ENCODE peak calls at places on chromosomes 6 and 20, in nine cellular contexts. S, G, O, W, D, F, J, Z and K are unnamed samples.
A peak's percentile ranks its signal among the peaks of the same experiment; 100 is the strongest.

GRCh38 chr20:58546756-58547526 is 31.7 kb upstream of the APCDD1L start:
- DNase-seq in W (no peak), G (no peak), J (no peak), D (no peak), O (no peak), Z (no peak), F (peak; percentile 66), S (no peak), K (no peak)

GRCh38 chr6:142537612-142538478 is 236.0 kb downstream of the ADGRG6 start:
- DNase-seq in Z (peak; percentile 34), G (no peak), J (no peak), S (no peak), W (peak; percentile 70), F (no peak), D (no peak), O (no peak), K (no peak)

GRCh38 chr6:43878823-43879495 is 108.9 kb downstream of the VEGFA start:
- DNase-seq in D (no peak), W (peak; percentile 39), J (peak; percentile 60), S (no peak), G (no peak), F (peak; percentile 80), O (no peak), Z (no peak), K (no peak)

GRCh38 chr6:154921482-154921881 is 73.6 kb upstream of the TIAM2 start:
- DNase-seq in G (no peak), S (no peak), F (no peak), W (no peak), O (no peak), Z (no peak), D (no peak), J (no peak), K (no peak)

GRCh38 chr6:132511836-132512230 is 1.1 kb downstream of the STX7 start:
- DNase-seq in W (no peak), D (no peak), F (no peak), J (no peak), O (no peak), Z (no peak), S (no peak), G (no peak), K (no peak)

GRCh38 chr20:48807586-48808381 is 20.0 kb downstream of the PREX1 start:
- DNase-seq in J (no peak), W (no peak), D (no peak), G (no peak), S (no peak), Z (no peak), O (no peak), F (no peak), K (no peak)

GRCh38 chr6:138105446-138105845 is 1.8 kb downstream of the PERP start:
- DNase-seq in J (peak; percentile 26), S (no peak), G (no peak), D (no peak), F (no peak), O (no peak), W (no peak), Z (no peak), K (no peak)

GRCh38 chr6:96286503-96286902 is 235.1 kb upstream of the UFL1 start:
- DNase-seq in Z (no peak), S (no peak), G (no peak), O (no peak), F (no peak), W (no peak), D (no peak), J (no peak), K (no peak)

GRCh38 chr6:76441850-76442249 is 369.4 kb upstream of the IMPG1 start:
- DNase-seq in G (peak; percentile 36), D (no peak), J (peak; percentile 15), W (no peak), F (no peak), S (no peak), O (no peak), Z (no peak), K (no peak)

GRCh38 chr20:21396045-21396893 is 1.1 kb downstream of the NKX2-4 start:
- DNase-seq in Z (no peak), F (peak; percentile 68), S (no peak), J (peak; percentile 64), O (peak; percentile 18), G (no peak), D (no peak), W (no peak), K (no peak)

GRCh38 chr6:6856538-6857523 is 250.9 kb upstream of the RREB1 start:
- DNase-seq in Z (no peak), F (peak; percentile 45), D (no peak), W (peak; percentile 63), S (peak; percentile 48), O (no peak), G (peak; percentile 43), J (peak; percentile 46), K (peak; percentile 88)

GRCh38 chr20:2398453-2398852 is 17.8 kb downstream of the TGM6 start:
- DNase-seq in G (no peak), D (no peak), J (no peak), Z (no peak), O (no peak), F (no peak), S (no peak), W (no peak), K (no peak)

GRCh38 chr6:51398064-51398740 is 579.5 kb downstream of the TFAP2B start:
- DNase-seq in F (no peak), W (peak; percentile 7), O (no peak), S (no peak), Z (no peak), J (no peak), G (peak; percentile 8), D (no peak), K (peak; percentile 37)

GRCh38 chr6:148869589-148869988 is 122.8 kb downstream of the UST start:
- DNase-seq in Z (no peak), D (no peak), F (no peak), G (no peak), O (no peak), S (no peak), W (peak; percentile 94), J (no peak), K (no peak)

GRCh38 chr6:170225852-170226417 is 64.9 kb downstream of the DLL1 start:
- DNase-seq in J (no peak), S (no peak), G (no peak), W (no peak), F (no peak), D (no peak), Z (no peak), O (peak; percentile 7), K (no peak)

GRCh38 chr6:12766365-12766764 is 49.8 kb downstream of the PHACTR1 start:
- DNase-seq in Z (no peak), O (no peak), F (no peak), D (no peak), S (no peak), W (no peak), G (no peak), J (no peak), K (no peak)

GRCh38 chr6:12767016-12767415 is 50.4 kb downstream of the PHACTR1 start:
- DNase-seq in F (no peak), Z (no peak), O (no peak), S (no peak), D (no peak), W (no peak), J (no peak), G (no peak), K (no peak)

GRCh38 chr6:12769556-12770255 is 53.1 kb downstream of the PHACTR1 start:
- DNase-seq in O (no peak), S (no peak), J (peak; percentile 48), F (no peak), G (no peak), D (no peak), W (peak; percentile 37), Z (no peak), K (no peak)
- H3K27me3 ChIP-seq in O (no peaks in the 10 kb centered on the region), S (no peaks in the 10 kb centered on the region), J (no peaks in the 10 kb centered on the region), F (no peaks in the 10 kb centered on the region), G (no peaks in the 10 kb centered on the region), D (no peaks in the 10 kb centered on the region), W (no peaks in the 10 kb centered on the region), Z (peaks cover 37% of the 10 kb centered on the region), K (no peaks in the 10 kb centered on the region)

GRCh38 chr20:35737865-35738333 is 4.2 kb downstream of the RBM39 start:
- DNase-seq in G (no peak), D (no peak), W (no peak), F (no peak), S (no peak), J (no peak), O (no peak), Z (no peak), K (no peak)
- H3K36me3 ChIP-seq in G (peaks cover 73% of the 10 kb centered on the region), D (peaks cover 59% of the 10 kb centered on the region), W (peaks cover 73% of the 10 kb centered on the region), F (peaks cover 78% of the 10 kb centered on the region), S (peaks cover 81% of the 10 kb centered on the region), J (peaks cover 52% of the 10 kb centered on the region), O (no peaks in the 10 kb centered on the region), Z (peaks cover 71% of the 10 kb centered on the region), K (peaks cover 42% of the 10 kb centered on the region)

DNA sequence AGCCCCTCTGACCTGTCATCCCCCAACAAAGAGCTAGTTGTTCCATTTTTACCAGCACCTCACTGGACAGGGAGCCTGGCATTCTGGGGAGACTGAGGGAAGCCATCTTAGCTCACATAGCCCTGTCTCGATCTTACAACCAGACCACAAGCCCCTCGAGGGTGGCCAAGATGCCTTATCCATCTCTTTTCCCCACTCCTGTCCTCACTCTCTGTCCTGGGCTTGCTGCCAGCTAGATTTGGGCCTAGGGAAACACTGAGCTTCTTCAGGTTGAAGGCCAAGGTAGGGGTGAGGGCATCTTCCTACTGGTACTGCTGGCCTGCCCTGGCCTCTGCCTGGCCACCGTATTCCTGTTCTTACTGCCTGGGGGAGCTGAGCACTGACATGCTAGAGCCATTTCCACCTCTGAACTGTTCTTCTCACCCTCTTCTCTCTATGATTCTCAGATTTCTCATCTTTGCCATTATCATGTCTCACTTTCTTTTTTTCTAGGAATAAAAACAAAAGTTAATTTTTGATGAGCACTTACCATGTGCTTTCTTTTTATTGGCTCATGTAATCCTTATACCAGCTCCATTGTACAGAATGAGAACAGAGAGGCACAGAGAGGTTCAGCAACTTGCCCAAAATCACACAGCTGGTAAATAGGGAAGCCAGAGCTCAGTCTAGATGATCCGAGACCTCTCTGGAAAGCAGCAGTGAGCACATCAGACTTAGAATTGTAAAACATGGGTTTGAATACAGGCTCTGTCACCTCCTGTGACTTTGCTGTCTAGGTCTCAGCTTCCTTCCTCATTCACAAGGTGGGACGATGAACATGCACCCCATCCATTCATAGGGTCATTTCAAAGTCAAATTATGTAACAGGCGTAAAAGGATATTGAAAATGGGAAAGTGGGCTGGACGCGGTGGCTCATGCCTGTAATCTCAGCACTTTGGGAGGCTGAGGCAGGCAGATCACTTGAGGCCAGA is 28.6 kb downstream of the FGD2 start:
- DNase-seq in F (no peak), O (no peak), Z (no peak), G (no peak), W (no peak), J (no peak), D (no peak), S (no peak), K (no peak)
- H3K4me3 ChIP-seq in F (no peak overlapping the region), O (no peak overlapping the region), Z (no peak overlapping the region), G (no peak overlapping the region), W (no peak overlapping the region), J (no peak overlapping the region), D (no peak overlapping the region), S (no peak overlapping the region), K (no peak overlapping the region)

DNA sequence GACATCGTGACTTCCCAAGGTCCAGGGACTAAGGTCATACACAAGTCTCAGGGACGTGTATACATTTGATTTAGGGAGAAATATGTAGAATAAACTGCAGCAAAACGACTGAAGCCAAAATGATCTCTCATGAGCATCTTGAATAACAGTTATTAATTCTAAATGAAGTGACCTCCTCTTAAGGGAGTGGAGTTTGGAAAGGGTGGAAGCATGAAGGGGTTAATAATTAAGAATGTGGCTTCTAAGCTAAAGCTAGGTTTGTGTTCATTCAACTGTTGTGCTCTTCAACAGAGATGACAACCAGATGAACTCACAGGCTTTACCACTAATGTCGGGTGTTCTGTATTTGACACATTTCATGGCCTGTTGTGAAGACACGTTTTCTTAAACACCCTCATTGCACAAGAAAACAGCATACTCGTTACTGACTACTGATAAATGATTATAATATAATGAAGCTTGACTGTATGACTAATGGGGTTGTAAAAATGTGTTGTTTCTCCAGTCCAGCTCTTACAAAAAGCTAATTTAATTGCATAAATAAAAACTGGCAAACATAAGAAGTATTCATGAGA is 1.5 kb downstream of the PPP1R14C start:
- DNase-seq in O (no peak), J (no peak), W (peak; percentile 51), Z (no peak), F (no peak), S (no peak), G (no peak), D (no peak), K (no peak)
- H3K27me3 ChIP-seq in O (no peaks in the 10 kb centered on the region), J (peaks cover 99% of the 10 kb centered on the region), W (no peaks in the 10 kb centered on the region), Z (no peaks in the 10 kb centered on the region), F (peaks cover 33% of the 10 kb centered on the region), S (no peaks in the 10 kb centered on the region), G (peaks cover 46% of the 10 kb centered on the region), D (peaks cover 7% of the 10 kb centered on the region), K (no peaks in the 10 kb centered on the region)